ENCODE peak calls at places on chromosomes 16 and 17, in six cellular contexts. One of them, this sample, is unnamed.

GRCh38 chr17:67050066-67050465 is 5.7 kb downstream of the CACNG1 start:
- DNase-seq in GM23248: no peak
- DNase-seq in MM.1S: no peak
- DNase-seq in GM23338: no peak
- DNase-seq in PC-9: no peak
- DNase-seq in hepatocyte: no peak
- DNase-seq in this sample: no peak

GRCh38 chr17:83052241-83052564 is 27.2 kb upstream of the METRNL start:
- DNase-seq in hepatocyte: no peak
- DNase-seq in GM23338: no peak
- DNase-seq in GM23248: no peak
- DNase-seq in PC-9: no peak
- DNase-seq in MM.1S: no peak
- DNase-seq in this sample: no peak

GRCh38 chr16:29192329-29193247 is 207.7 kb downstream of the LAT start:
- DNase-seq in GM23248: no peak
- DNase-seq in GM23338: no peak
- DNase-seq in MM.1S: no peak
- DNase-seq in PC-9: peak; percentile 22
- DNase-seq in hepatocyte: no peak
- DNase-seq in this sample: no peak

GRCh38 chr17:44599298-44600175 is 42.3 kb downstream of the FZD2 start:
- DNase-seq in GM23338: peak; percentile 44
- DNase-seq in GM23248: peak; percentile 95
- DNase-seq in MM.1S: no peak
- DNase-seq in hepatocyte: peak; percentile 83
- DNase-seq in PC-9: peak; percentile 58
- DNase-seq in this sample: no peak

GRCh38 chr17:12107905-12108304 is 87.2 kb downstream of the MAP2K4 start:
- DNase-seq in MM.1S: no peak
- DNase-seq in GM23338: no peak
- DNase-seq in PC-9: no peak
- DNase-seq in GM23248: peak; percentile 46
- DNase-seq in hepatocyte: no peak
- DNase-seq in this sample: no peak

GRCh38 chr16:83768976-83769375 is 38.8 kb upstream of the HSBP1 start:
- DNase-seq in PC-9: no peak
- DNase-seq in GM23338: no peak
- DNase-seq in hepatocyte: no peak
- DNase-seq in MM.1S: no peak
- DNase-seq in GM23248: no peak
- DNase-seq in this sample: no peak

GRCh38 chr17:14464741-14465140 is 163.9 kb downstream of the HS3ST3B1 start:
- DNase-seq in GM23248: peak; percentile 72
- DNase-seq in hepatocyte: no peak
- DNase-seq in GM23338: no peak
- DNase-seq in PC-9: no peak
- DNase-seq in MM.1S: no peak
- DNase-seq in this sample: no peak

GRCh38 chr16:15961557-15962205 is 12.3 kb downstream of the ABCC1 start:
- DNase-seq in GM23338: no peak
- DNase-seq in PC-9: no peak
- DNase-seq in hepatocyte: no peak
- DNase-seq in GM23248: no peak
- DNase-seq in MM.1S: no peak
- DNase-seq in this sample: no peak

GRCh38 chr17:836154-836553 is 54.0 kb downstream of the MRM3 start:
- DNase-seq in GM23248: peak; percentile 78
- DNase-seq in hepatocyte: no peak
- DNase-seq in PC-9: no peak
- DNase-seq in MM.1S: no peak
- DNase-seq in GM23338: peak; percentile 59
- DNase-seq in this sample: no peak

GRCh38 chr17:59830846-59831486 is 61.8 kb downstream of the TUBD1 start:
- DNase-seq in MM.1S: no peak
- DNase-seq in GM23248: no peak
- DNase-seq in GM23338: no peak
- DNase-seq in PC-9: no peak
- DNase-seq in hepatocyte: no peak
- DNase-seq in this sample: no peak

GRCh38 chr17:31008374-31009035 is 37.7 kb downstream of the RNF135 start:
- DNase-seq in PC-9: no peak
- DNase-seq in MM.1S: peak; percentile 57
- DNase-seq in GM23248: peak; percentile 82
- DNase-seq in hepatocyte: peak; percentile 69
- DNase-seq in GM23338: peak; percentile 84
- DNase-seq in this sample: peak; percentile 86

GRCh38 chr16:78791926-78792325 is 692.5 kb downstream of the WWOX start:
- DNase-seq in PC-9: no peak
- DNase-seq in GM23248: no peak
- DNase-seq in hepatocyte: no peak
- DNase-seq in GM23338: no peak
- DNase-seq in MM.1S: no peak
- DNase-seq in this sample: no peak

GRCh38 chr17:13337864-13338371 is 263.8 kb downstream of the HS3ST3A1 start:
- DNase-seq in hepatocyte: peak; percentile 67
- DNase-seq in GM23248: peak; percentile 84
- DNase-seq in MM.1S: peak; percentile 49
- DNase-seq in PC-9: peak; percentile 3
- DNase-seq in GM23338: peak; percentile 57
- DNase-seq in this sample: peak; percentile 76

GRCh38 chr16:78669994-78670393 is 570.5 kb downstream of the WWOX start:
- DNase-seq in GM23248: peak; percentile 55
- DNase-seq in PC-9: no peak
- DNase-seq in hepatocyte: no peak
- DNase-seq in GM23338: no peak
- DNase-seq in MM.1S: no peak
- DNase-seq in this sample: peak; percentile 16

GRCh38 chr16:1906052-1906845 is 12.0 kb downstream of the HS3ST6 start:
- DNase-seq in GM23248: no peak
- DNase-seq in hepatocyte: no peak
- DNase-seq in MM.1S: no peak
- DNase-seq in PC-9: no peak
- DNase-seq in GM23338: no peak
- DNase-seq in this sample: no peak
- H3K27ac ChIP-seq in GM23248: no peak overlapping the region
- H3K27ac ChIP-seq in hepatocyte: no peak overlapping the region
- H3K27ac ChIP-seq in MM.1S: no peak overlapping the region
- H3K27ac ChIP-seq in PC-9: no peak overlapping the region
- H3K27ac ChIP-seq in GM23338: no peak overlapping the region
- H3K27ac ChIP-seq in this sample: no peak overlapping the region

GRCh38 chr16:74304164-74304834 is 7.7 kb downstream of the PSMD7 start:
- DNase-seq in PC-9: no peak
- DNase-seq in hepatocyte: no peak
- DNase-seq in GM23338: peak; percentile 35
- DNase-seq in GM23248: peak; percentile 43
- DNase-seq in MM.1S: no peak
- DNase-seq in this sample: peak; percentile 65

GRCh38 chr16:74305286-74305685 is 8.7 kb downstream of the PSMD7 start:
- DNase-seq in PC-9: no peak
- DNase-seq in MM.1S: no peak
- DNase-seq in GM23248: no peak
- DNase-seq in hepatocyte: no peak
- DNase-seq in GM23338: no peak
- DNase-seq in this sample: no peak

GRCh38 chr16:74305978-74306784 is 9.6 kb downstream of the PSMD7 start:
- DNase-seq in GM23248: no peak
- DNase-seq in MM.1S: no peak
- DNase-seq in PC-9: no peak
- DNase-seq in GM23338: no peak
- DNase-seq in hepatocyte: no peak
- DNase-seq in this sample: no peak

GRCh38 chr16:74302341-74302740 is 5.7 kb downstream of the PSMD7 start:
- DNase-seq in MM.1S: no peak
- DNase-seq in GM23248: no peak
- DNase-seq in PC-9: no peak
- DNase-seq in GM23338: no peak
- DNase-seq in hepatocyte: no peak
- DNase-seq in this sample: no peak

DNA sequence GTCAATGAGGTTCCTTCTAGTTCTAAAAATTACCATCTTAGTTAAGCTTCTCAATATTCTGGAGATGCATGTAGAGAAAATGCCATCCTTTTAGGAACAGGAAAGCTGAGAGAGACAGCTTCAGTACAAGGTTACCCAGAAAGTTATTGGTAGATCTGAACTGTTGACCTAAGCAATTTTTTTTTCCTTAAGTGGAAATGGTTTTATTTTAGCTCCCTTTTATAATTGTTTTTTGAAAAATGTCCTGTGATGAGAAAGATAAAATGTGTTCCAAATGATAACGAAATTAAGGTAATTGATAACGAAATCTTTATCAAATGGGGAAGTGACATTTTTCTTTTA is 8.2 kb downstream of the PSMD7 start:
- DNase-seq in hepatocyte: no peak
- DNase-seq in MM.1S: no peak
- DNase-seq in GM23248: no peak
- DNase-seq in PC-9: no peak
- DNase-seq in GM23338: no peak
- DNase-seq in this sample: no peak
- H3K36me3 ChIP-seq in hepatocyte: peaks cover 5% of the 10 kb centered on the region
- H3K36me3 ChIP-seq in MM.1S: no peaks in the 10 kb centered on the region
- H3K36me3 ChIP-seq in GM23248: peaks cover 69% of the 10 kb centered on the region
- H3K36me3 ChIP-seq in PC-9: peaks cover 56% of the 10 kb centered on the region
- H3K36me3 ChIP-seq in GM23338: peaks cover 64% of the 10 kb centered on the region
- H3K36me3 ChIP-seq in this sample: peaks cover 63% of the 10 kb centered on the region

GRCh38 chr16:4318171-4318910 is 2.5 kb downstream of the GLIS2 start:
- DNase-seq in GM23338: no peak
- DNase-seq in hepatocyte: no peak
- DNase-seq in MM.1S: no peak
- DNase-seq in GM23248: no peak
- DNase-seq in PC-9: no peak
- DNase-seq in this sample: peak; percentile 39

GRCh38 chr16:4316103-4316731 is 350 bp downstream of the GLIS2 start:
- DNase-seq in GM23248: peak; percentile 73
- DNase-seq in GM23338: peak; percentile 65
- DNase-seq in hepatocyte: peak; percentile 69
- DNase-seq in PC-9: peak; percentile 42
- DNase-seq in MM.1S: no peak
- DNase-seq in this sample: peak; percentile 65

GRCh38 chr16:4315185-4316102 is at the start of gene GLIS2:
- DNase-seq in GM23248: peak; percentile 84
- DNase-seq in MM.1S: peak; percentile 39
- DNase-seq in hepatocyte: peak; percentile 95
- DNase-seq in GM23338: peak; percentile 89
- DNase-seq in PC-9: peak; percentile 85
- DNase-seq in this sample: no peak

GRCh38 chr16:4317471-4318170 is 1.8 kb downstream of the GLIS2 start:
- DNase-seq in hepatocyte: peak; percentile 63
- DNase-seq in GM23338: peak; percentile 17
- DNase-seq in MM.1S: no peak
- DNase-seq in GM23248: peak; percentile 39
- DNase-seq in PC-9: peak; percentile 84
- DNase-seq in this sample: no peak

GRCh38 chr16:4316732-4317461 is 1.0 kb downstream of the GLIS2 start:
- DNase-seq in PC-9: peak; percentile 98
- DNase-seq in GM23248: peak; percentile 73
- DNase-seq in GM23338: no peak
- DNase-seq in hepatocyte: peak; percentile 56
- DNase-seq in MM.1S: no peak
- DNase-seq in this sample: no peak
- H3K9me2 ChIP-seq in PC-9: no peaks in the 10 kb centered on the region
- H3K9me2 ChIP-seq in GM23248: no peaks in the 10 kb centered on the region
- H3K9me2 ChIP-seq in GM23338: no peaks in the 10 kb centered on the region
- H3K9me2 ChIP-seq in hepatocyte: no peaks in the 10 kb centered on the region
- H3K9me2 ChIP-seq in MM.1S: no peaks in the 10 kb centered on the region
- H3K9me2 ChIP-seq in this sample: no peaks in the 10 kb centered on the region

DNA sequence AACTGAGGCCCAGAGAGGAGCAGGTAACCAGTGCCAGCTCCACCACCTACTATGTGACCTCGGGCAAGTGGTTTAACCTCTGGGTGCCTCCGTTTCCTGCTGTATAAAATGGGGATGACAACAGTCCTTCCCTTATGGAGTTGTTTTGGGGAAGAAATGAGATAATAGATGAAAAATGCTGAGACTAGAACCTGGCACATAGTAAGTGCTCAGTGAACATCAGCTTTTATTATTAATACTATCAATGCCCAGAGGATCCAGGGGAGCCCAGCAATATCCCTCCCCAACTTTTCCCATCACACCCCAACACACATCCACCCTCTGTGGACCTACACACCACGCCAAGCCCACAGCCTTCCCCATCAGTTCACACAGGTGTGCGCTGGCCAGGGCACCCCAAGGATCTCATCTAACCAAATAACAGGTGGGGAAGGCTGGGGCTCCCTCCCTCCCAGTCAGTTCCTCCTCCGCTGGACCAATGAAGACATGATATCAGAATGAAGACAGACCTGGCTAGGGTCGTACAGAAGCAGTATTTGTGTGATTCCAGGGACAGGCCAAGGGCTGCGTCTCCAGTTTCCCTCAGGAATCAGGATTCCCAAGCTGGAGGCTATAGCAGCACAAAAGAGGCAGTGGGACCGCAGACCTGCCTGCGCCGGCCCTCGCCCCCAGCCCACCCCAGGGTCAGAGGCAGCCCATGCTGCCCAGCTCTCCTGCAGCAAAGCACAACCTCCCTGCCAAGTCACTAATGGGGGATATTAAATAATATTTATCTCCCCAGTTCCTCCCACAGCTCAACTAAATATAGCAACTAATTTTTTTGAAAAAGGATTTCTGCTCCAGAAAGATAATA is 1.8 kb downstream of the ATP2A3 start:
- DNase-seq in GM23338: no peak
- DNase-seq in MM.1S: peak; percentile 42
- DNase-seq in PC-9: no peak
- DNase-seq in GM23248: no peak
- DNase-seq in hepatocyte: no peak
- DNase-seq in this sample: peak; percentile 84
- H3K27ac ChIP-seq in GM23338: no peak overlapping the region
- H3K27ac ChIP-seq in MM.1S: peak overlapping the region; percentile 92
- H3K27ac ChIP-seq in PC-9: no peak overlapping the region
- H3K27ac ChIP-seq in GM23248: no peak overlapping the region
- H3K27ac ChIP-seq in hepatocyte: no peak overlapping the region
- H3K27ac ChIP-seq in this sample: peak overlapping the region; percentile 99

DNA sequence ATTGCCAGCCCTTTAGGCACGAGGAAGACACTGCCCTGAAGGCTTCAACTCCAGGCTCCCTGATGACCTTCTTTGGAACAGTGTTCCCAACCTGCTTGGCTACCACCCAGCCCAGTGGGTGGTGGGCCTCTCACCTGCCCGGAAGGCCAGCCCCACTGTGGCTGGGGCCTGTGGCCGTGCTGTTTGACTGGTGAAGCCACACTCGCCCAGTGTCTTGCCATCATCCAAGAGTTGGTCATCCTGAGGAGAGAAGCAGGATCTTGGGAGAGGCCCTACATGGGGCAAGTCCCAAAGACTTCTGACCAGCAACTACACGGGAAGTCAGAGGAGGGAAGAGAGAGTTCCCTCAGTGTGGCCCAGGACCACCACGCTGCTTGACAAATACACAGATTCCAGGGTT is 1.8 kb downstream of the ELOB start:
- DNase-seq in PC-9: no peak
- DNase-seq in GM23338: no peak
- DNase-seq in hepatocyte: no peak
- DNase-seq in GM23248: no peak
- DNase-seq in MM.1S: no peak
- DNase-seq in this sample: no peak
- H3K36me3 ChIP-seq in PC-9: peaks cover 4% of the 10 kb centered on the region
- H3K36me3 ChIP-seq in GM23338: peaks cover 3% of the 10 kb centered on the region
- H3K36me3 ChIP-seq in hepatocyte: no peaks in the 10 kb centered on the region
- H3K36me3 ChIP-seq in GM23248: peaks cover 17% of the 10 kb centered on the region
- H3K36me3 ChIP-seq in MM.1S: peaks cover 3% of the 10 kb centered on the region
- H3K36me3 ChIP-seq in this sample: peaks cover 15% of the 10 kb centered on the region

GRCh38 chr17:3024346-3024745 is 39.1 kb downstream of the OR1D5 start:
- DNase-seq in GM23338: no peak
- DNase-seq in MM.1S: no peak
- DNase-seq in GM23248: no peak
- DNase-seq in PC-9: no peak
- DNase-seq in hepatocyte: no peak
- DNase-seq in this sample: no peak
- H3K9me2 ChIP-seq in GM23338: no peaks in the 10 kb centered on the region
- H3K9me2 ChIP-seq in MM.1S: no peaks in the 10 kb centered on the region
- H3K9me2 ChIP-seq in GM23248: no peaks in the 10 kb centered on the region
- H3K9me2 ChIP-seq in PC-9: no peaks in the 10 kb centered on the region
- H3K9me2 ChIP-seq in hepatocyte: no peaks in the 10 kb centered on the region
- H3K9me2 ChIP-seq in this sample: no peaks in the 10 kb centered on the region

This sample was measured in Karpas-422.